ENCODE peak calls at places on chromosomes 6 and 20, in ten cellular contexts. One of them, this sample, is unnamed.

GRCh38 chr20:54025166-54025835 is 45.1 kb downstream of the BCAS1 start:
- DNase-seq in naive thymus-derived CD4-positive, alpha-beta T cell: no peak
- DNase-seq in germinal center: no peak
- DNase-seq in T-helper 1 cell: no peak
- DNase-seq in stimulated activated CD4-positive, alpha-beta T cell treated with anti-CD3 and anti-CD28 coated beads, TNF-alpha, amount 100 ng/mL, for 4 hours: no peak
- DNase-seq in astrocyte of the spinal cord: peak; percentile 69
- DNase-seq in ACHN: peak; percentile 67
- DNase-seq in ascending aorta: no peak
- DNase-seq in fibroblast of mammary gland: peak; percentile 73
- DNase-seq in psoas muscle: no peak
- DNase-seq in this sample: no peak

GRCh38 chr6:157982297-157982579 is 575 bp downstream of the SYNJ2 start:
- DNase-seq in naive thymus-derived CD4-positive, alpha-beta T cell: peak; percentile 21
- DNase-seq in germinal center: peak; percentile 49
- DNase-seq in T-helper 1 cell: peak; percentile 29
- DNase-seq in stimulated activated CD4-positive, alpha-beta T cell treated with anti-CD3 and anti-CD28 coated beads, TNF-alpha, amount 100 ng/mL, for 4 hours: no peak
- DNase-seq in astrocyte of the spinal cord: no peak
- DNase-seq in ACHN: peak; percentile 42
- DNase-seq in ascending aorta: no peak
- DNase-seq in fibroblast of mammary gland: peak; percentile 19
- DNase-seq in psoas muscle: no peak
- DNase-seq in this sample: peak; percentile 59

GRCh38 chr20:20837574-20838021 is 125.2 kb upstream of the RALGAPA2 start:
- DNase-seq in naive thymus-derived CD4-positive, alpha-beta T cell: peak; percentile 4
- DNase-seq in germinal center: peak; percentile 35
- DNase-seq in T-helper 1 cell: peak; percentile 9
- DNase-seq in stimulated activated CD4-positive, alpha-beta T cell treated with anti-CD3 and anti-CD28 coated beads, TNF-alpha, amount 100 ng/mL, for 4 hours: no peak
- DNase-seq in astrocyte of the spinal cord: peak; percentile 46
- DNase-seq in ACHN: peak; percentile 42
- DNase-seq in ascending aorta: no peak
- DNase-seq in fibroblast of mammary gland: peak; percentile 50
- DNase-seq in psoas muscle: peak; percentile 73
- DNase-seq in this sample: peak; percentile 11

GRCh38 chr6:111573118-111573883 is 32.4 kb downstream of the TRAF3IP2 start:
- DNase-seq in naive thymus-derived CD4-positive, alpha-beta T cell: no peak
- DNase-seq in germinal center: no peak
- DNase-seq in T-helper 1 cell: no peak
- DNase-seq in stimulated activated CD4-positive, alpha-beta T cell treated with anti-CD3 and anti-CD28 coated beads, TNF-alpha, amount 100 ng/mL, for 4 hours: no peak
- DNase-seq in astrocyte of the spinal cord: peak; percentile 83
- DNase-seq in ACHN: peak; percentile 24
- DNase-seq in ascending aorta: no peak
- DNase-seq in fibroblast of mammary gland: peak; percentile 81
- DNase-seq in psoas muscle: no peak
- DNase-seq in this sample: no peak

GRCh38 chr6:1864496-1864895 is 254.8 kb downstream of the FOXC1 start:
- DNase-seq in naive thymus-derived CD4-positive, alpha-beta T cell: no peak
- DNase-seq in germinal center: no peak
- DNase-seq in T-helper 1 cell: no peak
- DNase-seq in stimulated activated CD4-positive, alpha-beta T cell treated with anti-CD3 and anti-CD28 coated beads, TNF-alpha, amount 100 ng/mL, for 4 hours: no peak
- DNase-seq in astrocyte of the spinal cord: no peak
- DNase-seq in ACHN: no peak
- DNase-seq in ascending aorta: no peak
- DNase-seq in fibroblast of mammary gland: no peak
- DNase-seq in psoas muscle: no peak
- DNase-seq in this sample: no peak

GRCh38 chr6:10412165-10412947 is 2.5 kb downstream of the TFAP2A start:
- DNase-seq in naive thymus-derived CD4-positive, alpha-beta T cell: peak; percentile 42
- DNase-seq in germinal center: no peak
- DNase-seq in T-helper 1 cell: peak; percentile 63
- DNase-seq in stimulated activated CD4-positive, alpha-beta T cell treated with anti-CD3 and anti-CD28 coated beads, TNF-alpha, amount 100 ng/mL, for 4 hours: peak; percentile 22
- DNase-seq in astrocyte of the spinal cord: peak; percentile 46
- DNase-seq in ACHN: peak; percentile 74
- DNase-seq in ascending aorta: no peak
- DNase-seq in fibroblast of mammary gland: no peak
- DNase-seq in psoas muscle: peak; percentile 45
- DNase-seq in this sample: no peak

GRCh38 chr20:53949319-53949839 is 121.0 kb downstream of the BCAS1 start:
- DNase-seq in naive thymus-derived CD4-positive, alpha-beta T cell: peak; percentile 89
- DNase-seq in germinal center: no peak
- DNase-seq in T-helper 1 cell: peak; percentile 85
- DNase-seq in stimulated activated CD4-positive, alpha-beta T cell treated with anti-CD3 and anti-CD28 coated beads, TNF-alpha, amount 100 ng/mL, for 4 hours: peak; percentile 63
- DNase-seq in astrocyte of the spinal cord: peak; percentile 93
- DNase-seq in ACHN: no peak
- DNase-seq in ascending aorta: peak; percentile 30
- DNase-seq in fibroblast of mammary gland: peak; percentile 95
- DNase-seq in psoas muscle: no peak
- DNase-seq in this sample: no peak

GRCh38 chr6:141956046-141956761 is 176.5 kb upstream of the GJE1 start:
- DNase-seq in naive thymus-derived CD4-positive, alpha-beta T cell: no peak
- DNase-seq in germinal center: no peak
- DNase-seq in T-helper 1 cell: no peak
- DNase-seq in stimulated activated CD4-positive, alpha-beta T cell treated with anti-CD3 and anti-CD28 coated beads, TNF-alpha, amount 100 ng/mL, for 4 hours: no peak
- DNase-seq in astrocyte of the spinal cord: peak; percentile 1
- DNase-seq in ACHN: no peak
- DNase-seq in ascending aorta: no peak
- DNase-seq in fibroblast of mammary gland: peak; percentile 7
- DNase-seq in psoas muscle: no peak
- DNase-seq in this sample: no peak

GRCh38 chr6:159984268-159984786 is 15.4 kb downstream of the IGF2R start:
- DNase-seq in naive thymus-derived CD4-positive, alpha-beta T cell: no peak
- DNase-seq in germinal center: no peak
- DNase-seq in T-helper 1 cell: no peak
- DNase-seq in stimulated activated CD4-positive, alpha-beta T cell treated with anti-CD3 and anti-CD28 coated beads, TNF-alpha, amount 100 ng/mL, for 4 hours: no peak
- DNase-seq in astrocyte of the spinal cord: peak; percentile 84
- DNase-seq in ACHN: no peak
- DNase-seq in ascending aorta: no peak
- DNase-seq in fibroblast of mammary gland: peak; percentile 94
- DNase-seq in psoas muscle: no peak
- DNase-seq in this sample: no peak

GRCh38 chr6:169701218-169701952 is 444 bp downstream of the WDR27 start:
- DNase-seq in naive thymus-derived CD4-positive, alpha-beta T cell: no peak
- DNase-seq in germinal center: peak; percentile 11
- DNase-seq in T-helper 1 cell: no peak
- DNase-seq in stimulated activated CD4-positive, alpha-beta T cell treated with anti-CD3 and anti-CD28 coated beads, TNF-alpha, amount 100 ng/mL, for 4 hours: no peak
- DNase-seq in astrocyte of the spinal cord: no peak
- DNase-seq in ACHN: no peak
- DNase-seq in ascending aorta: no peak
- DNase-seq in fibroblast of mammary gland: no peak
- DNase-seq in psoas muscle: no peak
- DNase-seq in this sample: no peak

GRCh38 chr6:35669441-35669776 is 19.3 kb downstream of the FKBP5 start:
- DNase-seq in naive thymus-derived CD4-positive, alpha-beta T cell: no peak
- DNase-seq in germinal center: peak; percentile 16
- DNase-seq in T-helper 1 cell: no peak
- DNase-seq in stimulated activated CD4-positive, alpha-beta T cell treated with anti-CD3 and anti-CD28 coated beads, TNF-alpha, amount 100 ng/mL, for 4 hours: no peak
- DNase-seq in astrocyte of the spinal cord: peak; percentile 60
- DNase-seq in ACHN: peak; percentile 48
- DNase-seq in ascending aorta: no peak
- DNase-seq in fibroblast of mammary gland: no peak
- DNase-seq in psoas muscle: no peak
- DNase-seq in this sample: no peak

GRCh38 chr6:124524821-124525220 is 437.4 kb upstream of the RNF217 start:
- DNase-seq in naive thymus-derived CD4-positive, alpha-beta T cell: no peak
- DNase-seq in germinal center: no peak
- DNase-seq in T-helper 1 cell: no peak
- DNase-seq in stimulated activated CD4-positive, alpha-beta T cell treated with anti-CD3 and anti-CD28 coated beads, TNF-alpha, amount 100 ng/mL, for 4 hours: no peak
- DNase-seq in astrocyte of the spinal cord: no peak
- DNase-seq in ACHN: no peak
- DNase-seq in ascending aorta: no peak
- DNase-seq in fibroblast of mammary gland: no peak
- DNase-seq in psoas muscle: no peak
- DNase-seq in this sample: no peak

GRCh38 chr6:26311012-26311384 is 54.0 kb upstream of the BTN3A2 start:
- DNase-seq in naive thymus-derived CD4-positive, alpha-beta T cell: peak; percentile 46
- DNase-seq in germinal center: no peak
- DNase-seq in T-helper 1 cell: peak; percentile 46
- DNase-seq in stimulated activated CD4-positive, alpha-beta T cell treated with anti-CD3 and anti-CD28 coated beads, TNF-alpha, amount 100 ng/mL, for 4 hours: no peak
- DNase-seq in astrocyte of the spinal cord: peak; percentile 61
- DNase-seq in ACHN: peak; percentile 39
- DNase-seq in ascending aorta: no peak
- DNase-seq in fibroblast of mammary gland: peak; percentile 74
- DNase-seq in psoas muscle: no peak
- DNase-seq in this sample: no peak

GRCh38 chr6:37467718-37468117 is 32.0 kb downstream of the CCDC167 start:
- DNase-seq in naive thymus-derived CD4-positive, alpha-beta T cell: no peak
- DNase-seq in germinal center: no peak
- DNase-seq in T-helper 1 cell: no peak
- DNase-seq in stimulated activated CD4-positive, alpha-beta T cell treated with anti-CD3 and anti-CD28 coated beads, TNF-alpha, amount 100 ng/mL, for 4 hours: no peak
- DNase-seq in astrocyte of the spinal cord: no peak
- DNase-seq in ACHN: no peak
- DNase-seq in ascending aorta: no peak
- DNase-seq in fibroblast of mammary gland: no peak
- DNase-seq in psoas muscle: no peak
- DNase-seq in this sample: no peak

GRCh38 chr6:18154507-18155272 is at the start of gene TPMT:
- DNase-seq in naive thymus-derived CD4-positive, alpha-beta T cell: no peak
- DNase-seq in germinal center: no peak
- DNase-seq in T-helper 1 cell: no peak
- DNase-seq in stimulated activated CD4-positive, alpha-beta T cell treated with anti-CD3 and anti-CD28 coated beads, TNF-alpha, amount 100 ng/mL, for 4 hours: no peak
- DNase-seq in astrocyte of the spinal cord: no peak
- DNase-seq in ACHN: peak; percentile 24
- DNase-seq in ascending aorta: no peak
- DNase-seq in fibroblast of mammary gland: no peak
- DNase-seq in psoas muscle: no peak
- DNase-seq in this sample: peak; percentile 83

GRCh38 chr20:56460459-56460858 is 8.0 kb upstream of the RTF2 start:
- DNase-seq in naive thymus-derived CD4-positive, alpha-beta T cell: peak; percentile 67
- DNase-seq in germinal center: no peak
- DNase-seq in T-helper 1 cell: peak; percentile 87
- DNase-seq in stimulated activated CD4-positive, alpha-beta T cell treated with anti-CD3 and anti-CD28 coated beads, TNF-alpha, amount 100 ng/mL, for 4 hours: no peak
- DNase-seq in astrocyte of the spinal cord: no peak
- DNase-seq in ACHN: no peak
- DNase-seq in ascending aorta: no peak
- DNase-seq in fibroblast of mammary gland: no peak
- DNase-seq in psoas muscle: no peak
- DNase-seq in this sample: no peak

GRCh38 chr6:25056130-25056529 is 120.4 kb upstream of the RIPOR2 start:
- DNase-seq in naive thymus-derived CD4-positive, alpha-beta T cell: peak; percentile 86
- DNase-seq in germinal center: peak; percentile 63
- DNase-seq in T-helper 1 cell: peak; percentile 94
- DNase-seq in stimulated activated CD4-positive, alpha-beta T cell treated with anti-CD3 and anti-CD28 coated beads, TNF-alpha, amount 100 ng/mL, for 4 hours: no peak
- DNase-seq in astrocyte of the spinal cord: no peak
- DNase-seq in ACHN: no peak
- DNase-seq in ascending aorta: no peak
- DNase-seq in fibroblast of mammary gland: no peak
- DNase-seq in psoas muscle: no peak
- DNase-seq in this sample: no peak

GRCh38 chr20:58692579-58693225 is at the start of gene NPEPL1:
- DNase-seq in naive thymus-derived CD4-positive, alpha-beta T cell: peak; percentile 53
- DNase-seq in germinal center: peak; percentile 92
- DNase-seq in T-helper 1 cell: peak; percentile 56
- DNase-seq in stimulated activated CD4-positive, alpha-beta T cell treated with anti-CD3 and anti-CD28 coated beads, TNF-alpha, amount 100 ng/mL, for 4 hours: peak; percentile 34
- DNase-seq in astrocyte of the spinal cord: peak; percentile 53
- DNase-seq in ACHN: peak; percentile 78
- DNase-seq in ascending aorta: no peak
- DNase-seq in fibroblast of mammary gland: peak; percentile 72
- DNase-seq in psoas muscle: peak; percentile 83
- DNase-seq in this sample: no peak

GRCh38 chr20:25867776-25868649 is 171.4 kb upstream of the ZNF337 start:
- DNase-seq in naive thymus-derived CD4-positive, alpha-beta T cell: peak; percentile 72
- DNase-seq in germinal center: peak; percentile 65
- DNase-seq in T-helper 1 cell: peak; percentile 66
- DNase-seq in stimulated activated CD4-positive, alpha-beta T cell treated with anti-CD3 and anti-CD28 coated beads, TNF-alpha, amount 100 ng/mL, for 4 hours: peak; percentile 54
- DNase-seq in astrocyte of the spinal cord: peak; percentile 60
- DNase-seq in ACHN: no peak
- DNase-seq in ascending aorta: no peak
- DNase-seq in fibroblast of mammary gland: peak; percentile 71
- DNase-seq in psoas muscle: peak; percentile 91
- DNase-seq in this sample: no peak

GRCh38 chr6:127737009-127737486 is 160.1 kb downstream of the C6orf58 start:
- DNase-seq in naive thymus-derived CD4-positive, alpha-beta T cell: peak; percentile 69
- DNase-seq in germinal center: peak; percentile 13
- DNase-seq in T-helper 1 cell: peak; percentile 67
- DNase-seq in stimulated activated CD4-positive, alpha-beta T cell treated with anti-CD3 and anti-CD28 coated beads, TNF-alpha, amount 100 ng/mL, for 4 hours: no peak
- DNase-seq in astrocyte of the spinal cord: peak; percentile 83
- DNase-seq in ACHN: peak; percentile 72
- DNase-seq in ascending aorta: no peak
- DNase-seq in fibroblast of mammary gland: peak; percentile 74
- DNase-seq in psoas muscle: no peak
- DNase-seq in this sample: peak; percentile 82

GRCh38 chr6:12719017-12719416 is 2.5 kb downstream of the PHACTR1 start:
- DNase-seq in naive thymus-derived CD4-positive, alpha-beta T cell: no peak
- DNase-seq in germinal center: no peak
- DNase-seq in T-helper 1 cell: no peak
- DNase-seq in stimulated activated CD4-positive, alpha-beta T cell treated with anti-CD3 and anti-CD28 coated beads, TNF-alpha, amount 100 ng/mL, for 4 hours: no peak
- DNase-seq in astrocyte of the spinal cord: no peak
- DNase-seq in ACHN: no peak
- DNase-seq in ascending aorta: no peak
- DNase-seq in fibroblast of mammary gland: no peak
- DNase-seq in psoas muscle: no peak
- DNase-seq in this sample: no peak

This sample was measured in NCI-H2107.